ENCODE peak calls at places on chromosomes 2 and 18, in four cellular contexts. Q is WTC11, L is K562, I is HepG2. U is an unnamed sample.

GRCh38 chr2:192010073-192010472 is 163.2 kb upstream of the CAVIN2 start:
- DNase-seq in Q (no peak), L (no peak), I (no peak), U (no peak)

GRCh38 chr2:136917281-136917680 is 151.9 kb downstream of the THSD7B start:
- DNase-seq in Q (no peak), L (no peak), I (no peak), U (no peak)

GRCh38 chr2:53739057-53739456 is 28.5 kb upstream of the CHAC2 start:
- DNase-seq in I (no peak), Q (no peak), L (no peak), U (no peak)

GRCh38 chr2:107543793-107544192 is 282.9 kb upstream of the RGPD4 start:
- DNase-seq in L (no peak), Q (no peak), I (no peak), U (no peak)

GRCh38 chr18:11260963-11261441 is 111.6 kb upstream of the PIEZO2 start:
- DNase-seq in L (no peak), I (no peak), Q (peak), U (no peak)

GRCh38 chr2:152730591-152731333 is 12.3 kb downstream of the ARL6IP6 start:
- DNase-seq in I (no peak), L (no peak), Q (no peak), U (no peak)

GRCh38 chr2:65491381-65491903 is 59.0 kb upstream of the SPRED2 start:
- DNase-seq in I (no peak), L (no peak), Q (no peak), U (no peak)

GRCh38 chr2:15177103-15177502 is 384.0 kb downstream of the NBAS start:
- DNase-seq in Q (no peak), I (no peak), L (no peak), U (peak)

GRCh38 chr2:98444436-98445166 is at the start of gene INPP4A:
- DNase-seq in L (peak), Q (peak), I (peak), U (no peak)

GRCh38 chr2:18604573-18604885 is 15.2 kb upstream of the NT5C1B start:
- DNase-seq in L (no peak), Q (no peak), I (no peak), U (no peak)

GRCh38 chr18:56315363-56315762 is 323.0 kb downstream of the TXNL1 start:
- DNase-seq in L (no peak), I (no peak), Q (no peak), U (no peak)

GRCh38 chr2:75002007-75002406 is 43.6 kb downstream of the POLE4 start:
- DNase-seq in Q (no peak), I (peak), L (no peak), U (no peak)

GRCh38 chr2:183541766-183542165 is 417.5 kb downstream of the NUP35 start:
- DNase-seq in I (no peak), L (no peak), Q (no peak), U (no peak)

GRCh38 chr2:153575171-153575853 is 96.8 kb upstream of the RPRM start:
- DNase-seq in Q (no peak), L (no peak), I (no peak), U (no peak)

GRCh38 chr18:58846325-58846724 is 18.4 kb upstream of the ZNF532 start:
- DNase-seq in L (no peak), I (no peak), Q (no peak), U (no peak)

GRCh38 chr18:58847383-58848071 is 17.1 kb upstream of the ZNF532 start:
- DNase-seq in Q (peak), I (no peak), L (no peak), U (no peak)

GRCh38 chr18:58850784-58851469 is 13.8 kb upstream of the ZNF532 start:
- DNase-seq in I (no peak), L (no peak), Q (no peak), U (no peak)

GRCh38 chr18:58845913-58846312 is 18.8 kb upstream of the ZNF532 start:
- DNase-seq in I (no peak), L (no peak), Q (no peak), U (no peak)

DNA sequence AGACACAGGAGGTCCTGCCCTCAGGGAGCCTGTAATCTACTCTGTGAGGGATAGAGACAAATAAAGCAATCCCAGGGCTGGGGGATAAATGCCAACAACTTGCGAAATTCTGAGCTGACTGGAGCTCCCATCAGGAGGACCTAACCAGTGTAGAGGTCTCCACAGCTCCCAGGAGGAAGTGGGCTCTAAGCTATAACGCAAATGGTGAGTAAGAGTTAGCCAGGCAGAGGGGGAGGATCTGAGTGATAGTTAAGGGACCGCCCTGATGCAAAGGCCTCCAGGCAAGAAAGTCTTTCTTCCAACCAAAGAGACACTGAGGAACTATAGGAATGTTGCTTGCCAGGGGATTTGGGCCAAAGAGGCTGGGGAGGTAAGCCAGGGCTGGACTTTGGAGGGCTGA is 16.0 kb upstream of the ZNF532 start:
- DNase-seq in I (no peak), Q (no peak), L (no peak), U (no peak)
- TF ChIP-seq NR2C2 in I (no peak), Q (no peak), L (no peak), U (no peak)

GRCh38 chr2:105052773-105053172 is 14.9 kb downstream of the MRPS9 start:
- DNase-seq in L (peak), Q (no peak), I (peak), U (no peak)
- TF ChIP-seq NR2C2 in L (no peak), Q (no peak), I (no peak), U (no peak)

GRCh38 chr18:66048404-66048803 is 297.6 kb downstream of the CDH7 start:
- DNase-seq in L (no peak), I (no peak), Q (no peak), U (no peak)
- TF ChIP-seq NR2C2 in L (no peak), I (no peak), Q (no peak), U (no peak)

GRCh38 chr2:102696463-102696862 is 65.4 kb upstream of the TMEM182 start:
- DNase-seq in I (no peak), Q (no peak), L (no peak), U (no peak)

GRCh38 chr2:102704531-102704930 is 57.3 kb upstream of the TMEM182 start:
- DNase-seq in L (no peak), Q (no peak), I (no peak), U (no peak)

GRCh38 chr2:102703748-102704147 is 58.1 kb upstream of the TMEM182 start:
- DNase-seq in I (peak), L (peak), Q (no peak), U (no peak)

GRCh38 chr2:102703305-102703704 is 58.5 kb upstream of the TMEM182 start:
- DNase-seq in L (no peak), I (no peak), Q (no peak), U (no peak)

DNA sequence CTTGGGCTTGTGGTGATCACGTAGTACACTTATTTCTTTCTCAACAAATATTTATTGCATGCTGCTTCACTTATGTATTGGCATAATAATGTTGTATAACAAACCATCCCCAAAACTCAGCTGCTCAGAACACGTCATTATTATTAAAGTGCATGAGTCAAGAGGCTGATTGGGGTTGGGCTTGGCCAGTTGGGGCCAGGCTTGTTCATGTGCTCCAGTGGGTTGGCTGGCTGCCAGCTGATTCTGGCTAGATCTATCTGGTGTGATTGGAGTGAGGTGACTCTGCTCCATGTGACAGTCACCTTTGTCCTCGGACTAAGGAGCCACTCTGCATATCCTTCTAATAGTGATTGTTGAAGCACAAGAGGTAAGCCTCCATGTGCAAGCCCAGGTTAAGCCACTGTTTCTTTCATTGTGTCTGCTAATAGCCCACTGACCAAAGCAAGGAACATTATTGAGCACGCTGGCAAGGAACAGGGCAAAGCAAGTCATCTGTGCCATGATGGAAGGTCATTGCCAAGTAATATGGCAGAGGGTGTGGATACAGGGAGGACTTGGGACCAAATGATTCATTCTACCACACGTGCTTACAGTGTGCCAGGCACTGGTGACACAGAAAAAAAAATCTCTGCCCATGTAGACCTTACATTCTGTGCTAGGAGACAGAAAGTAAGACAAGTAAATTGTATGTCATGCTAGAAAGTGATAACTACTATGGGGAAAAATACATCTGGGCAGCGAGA is 63.3 kb upstream of the TMEM182 start:
- DNase-seq in L (peak), Q (no peak), I (no peak), U (no peak)
- TF ChIP-seq NR2C2 in L (no peak), Q (no peak), I (no peak), U (no peak)

GRCh38 chr2:42250925-42251324 is 81.8 kb downstream of the EML4 start:
- DNase-seq in Q (no peak), I (no peak), L (no peak), U (no peak)

GRCh38 chr2:42249284-42249683 is 80.1 kb downstream of the EML4 start:
- DNase-seq in L (no peak), I (no peak), Q (no peak), U (no peak)

GRCh38 chr2:42249887-42250286 is 80.7 kb downstream of the EML4 start:
- DNase-seq in L (peak), Q (no peak), I (no peak), U (no peak)

GRCh38 chr2:42254186-42254911 is 85.2 kb downstream of the EML4 start:
- DNase-seq in I (no peak), L (no peak), Q (no peak), U (no peak)

DNA sequence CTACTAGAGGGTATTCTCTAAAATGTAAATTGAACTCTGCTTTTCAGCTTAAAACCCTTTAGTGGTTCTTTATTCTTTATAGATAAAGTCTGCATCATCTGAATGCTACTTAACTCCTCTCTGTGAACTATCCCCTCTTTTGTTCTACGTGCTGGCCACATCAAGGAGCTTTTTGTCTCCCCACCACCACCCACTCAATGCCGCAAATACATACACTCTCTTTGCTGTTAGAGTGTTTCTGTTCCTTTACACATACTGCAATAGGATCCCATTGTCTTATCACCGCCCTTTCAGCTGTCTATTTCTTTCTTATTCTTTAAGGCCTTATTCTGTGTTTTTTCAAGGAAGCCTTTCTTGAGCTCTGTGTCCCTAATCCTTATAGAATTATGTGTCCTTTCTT is 83.3 kb downstream of the EML4 start:
- DNase-seq in I (no peak), Q (no peak), L (no peak), U (no peak)
- TF ChIP-seq NR2C2 in I (no peak), Q (no peak), L (no peak), U (no peak)